ENCODE peak calls at places on chromosomes 4 and X, in five cellular contexts. J is hippocampal formation; S is stimulated activated CD4-positive, alpha-beta T cell treated with anti-CD3 and anti-CD28 coated beads, Interleukin-15, amount 100 ng/mL, for 48 hours; N is HEK293T; C is CD4-positive, alpha-beta T cell. Z is an unnamed sample.

GRCh38 chr4:61520176-61520575 is 320.1 kb downstream of the ADGRL3 start:
- DNase-seq in S (no peak), J (no peak), C (no peak), N (no peak), Z (no peak)

GRCh38 chr4:108512615-108513505 is 107.5 kb upstream of the RPL34 start:
- DNase-seq in S (peak), N (peak), J (peak), C (peak), Z (peak)

GRCh38 chrX:56817179-56817578 is 88.1 kb downstream of the NBDY start:
- DNase-seq in N (no peak), C (no peak), J (no peak), S (no peak), Z (no peak)

GRCh38 chr4:5635826-5636196 is 72.5 kb downstream of the EVC2 start:
- DNase-seq in C (no peak), S (no peak), N (no peak), J (no peak), Z (peak)

GRCh38 chrX:41381685-41382084 is 47.7 kb downstream of the DDX3X start:
- DNase-seq in S (no peak), J (no peak), C (no peak), N (no peak), Z (peak)

GRCh38 chr4:137471895-137472294 is 60.4 kb downstream of the PCDH18 start:
- DNase-seq in J (no peak), N (no peak), S (no peak), C (no peak), Z (no peak)

GRCh38 chrX:3167771-3168170 is 126.5 kb downstream of the ARSF start:
- DNase-seq in S (no peak), N (no peak), J (no peak), C (no peak), Z (no peak)

GRCh38 chr4:3045500-3045850 is 28.9 kb downstream of the HTT-AS start:
- DNase-seq in S (peak), N (no peak), C (peak), J (no peak), Z (peak)

GRCh38 chr4:87521757-87522374 is 7.3 kb downstream of the SPARCL1 start:
- DNase-seq in J (no peak), S (no peak), C (no peak), N (no peak), Z (peak)

GRCh38 chr4:169283114-169283509 is 12.4 kb upstream of the SH3RF1 start:
- DNase-seq in C (no peak), J (no peak), N (no peak), S (no peak), Z (peak)

GRCh38 chr4:3634281-3635089 is 102.3 kb upstream of the LRPAP1 start:
- DNase-seq in C (no peak), N (no peak), J (no peak), S (no peak), Z (no peak)

GRCh38 chrX:38717871-38718270 is 83.4 kb upstream of the MID1IP1 start:
- DNase-seq in S (peak), J (no peak), N (peak), C (no peak), Z (peak)

GRCh38 chrX:51144828-51145442 is 187.7 kb upstream of the NUDT10 start:
- DNase-seq in C (peak), S (no peak), N (peak), J (no peak), Z (peak)

GRCh38 chr4:40564004-40564403 is 65.7 kb downstream of the RBM47 start:
- DNase-seq in J (no peak), S (no peak), C (no peak), N (no peak), Z (peak)

GRCh38 chr4:157076578-157076947 is 613 bp downstream of the GLRB start:
- DNase-seq in C (no peak), N (peak), S (no peak), J (no peak), Z (no peak)

GRCh38 chr4:183638436-183638835 is 20.5 kb downstream of the RWDD4 start:
- DNase-seq in N (no peak), C (no peak), J (no peak), S (no peak), Z (peak)

GRCh38 chrX:96538104-96538725 is 146.4 kb upstream of the DIAPH2 start:
- DNase-seq in S (no peak), J (no peak), N (no peak), C (no peak), Z (peak)

GRCh38 chr4:72997409-72997808 is 72.1 kb downstream of the COX18 start:
- DNase-seq in J (no peak), S (no peak), C (no peak), N (no peak), Z (peak)

GRCh38 chr4:184648220-184649025 is 824 bp downstream of the CASP3 start:
- DNase-seq in C (peak), N (no peak), J (peak), S (peak), Z (peak)

GRCh38 chr4:105548483-105548882 is 3.9 kb upstream of the ARHGEF38 start:
- DNase-seq in N (no peak), J (no peak), S (no peak), C (no peak), Z (peak)